ENCODE peak calls at places on chromosomes 6 and 20, in nine cellular contexts. T is activated CD4-positive, alpha-beta T cell treated with anti-CD3 and anti-CD28 coated beads for 4 hours; C is mesothelial cell of epicardium; H is CD4-positive, CD25-positive, alpha-beta regulatory T cell; O is hippocampal formation; E is nephron progenitor cell; F is stimulated activated naive CD4-positive, alpha-beta T cell; N is non-pigmented ciliary epithelial cell; M is activated CD8-positive, alpha-beta T cell treated with anti-CD3 and anti-CD28 coated beads for 36 hours. G is an unnamed sample.

GRCh38 chr20:45813006-45813340 is 529 bp downstream of the UBE2C start:
- DNase-seq in N (no peak), T (no peak), C (no peak), O (no peak), H (no peak), M (no peak), F (no peak), E (no peak), G (peak)

GRCh38 chr6:71419954-71420692 is 131.5 kb downstream of the OGFRL1 start:
- DNase-seq in H (no peak), O (peak), N (no peak), T (no peak), M (peak), F (no peak), C (peak), E (peak), G (peak)

GRCh38 chr6:135321012-135321621 is 140.0 kb downstream of the MYB start:
- DNase-seq in T (no peak), C (no peak), M (no peak), O (no peak), H (no peak), E (no peak), N (no peak), F (no peak), G (no peak)

GRCh38 chr20:1845701-1846100 is 49.5 kb upstream of the SIRPA start:
- DNase-seq in C (no peak), O (no peak), F (no peak), N (no peak), H (no peak), T (no peak), E (no peak), M (no peak), G (no peak)

GRCh38 chr20:45792513-45793118 is 862 bp downstream of the DNTTIP1 start:
- DNase-seq in C (no peak), T (no peak), O (no peak), N (no peak), M (peak), F (no peak), H (peak), E (no peak), G (no peak)

GRCh38 chr6:52551483-52552277 is 25.2 kb downstream of the TRAM2 start:
- DNase-seq in H (no peak), T (no peak), C (no peak), O (peak), M (no peak), N (no peak), F (no peak), E (peak), G (peak)

GRCh38 chr6:126377594-126378153 is 37.8 kb downstream of the CENPW start:
- DNase-seq in M (no peak), E (no peak), C (no peak), N (no peak), H (no peak), T (no peak), O (no peak), F (no peak), G (no peak)

GRCh38 chr6:64996301-64996700 is 710.7 kb downstream of the EYS start:
- DNase-seq in M (no peak), F (no peak), N (no peak), H (no peak), T (no peak), C (no peak), O (no peak), E (no peak), G (no peak)

GRCh38 chr6:35259946-35260626 is 551 bp downstream of the ZNF76 start:
- DNase-seq in T (peak), C (no peak), F (peak), M (peak), N (no peak), O (peak), E (no peak), H (peak), G (peak)

GRCh38 chr6:138818496-138819194 is 22.8 kb downstream of the ECT2L start:
- DNase-seq in T (no peak), N (no peak), E (no peak), F (no peak), H (no peak), C (no peak), M (peak), O (no peak), G (no peak)

GRCh38 chr6:157961829-157962228 is 19.8 kb upstream of the SYNJ2 start:
- DNase-seq in M (no peak), E (no peak), F (no peak), N (no peak), C (no peak), O (no peak), T (no peak), H (no peak), G (no peak)

GRCh38 chr20:2507875-2508630 is 662 bp downstream of the ZNF343 start:
- DNase-seq in C (no peak), M (peak), O (no peak), E (no peak), N (no peak), H (no peak), T (no peak), F (no peak), G (peak)

GRCh38 chr6:147468634-147469033 is 39.9 kb upstream of the SAMD5 start:
- DNase-seq in H (no peak), C (no peak), M (no peak), T (no peak), O (no peak), N (no peak), F (no peak), E (no peak), G (peak)

GRCh38 chr6:106417572-106418147 is 57.1 kb downstream of the CRYBG1 start:
- DNase-seq in N (no peak), F (no peak), T (no peak), H (no peak), O (no peak), E (no peak), M (no peak), C (no peak), G (no peak)

G was measured in NCI-H82.